ENCODE peak calls at places on chromosomes 2 and 18, in eight cellular contexts. One of them, this sample, is unnamed.

GRCh38 chr18:67451952-67452351 is 64.6 kb downstream of the DSEL start:
- DNase-seq in hepatocyte: no peak
- DNase-seq in AG04450: no peak
- DNase-seq in uterus: no peak
- DNase-seq in fibroblast of mammary gland: no peak
- DNase-seq in BE2C: no peak
- DNase-seq in right lobe of liver: no peak
- DNase-seq in AG04449: no peak
- DNase-seq in this sample: no peak

GRCh38 chr18:23499571-23499889 is 3.8 kb upstream of the RMC1 start:
- DNase-seq in BE2C: no peak
- DNase-seq in AG04449: no peak
- DNase-seq in fibroblast of mammary gland: no peak
- DNase-seq in uterus: no peak
- DNase-seq in hepatocyte: no peak
- DNase-seq in AG04450: no peak
- DNase-seq in right lobe of liver: no peak
- DNase-seq in this sample: no peak

GRCh38 chr2:235776531-235776930 is 282.7 kb downstream of the AGAP1 start:
- DNase-seq in hepatocyte: no peak
- DNase-seq in fibroblast of mammary gland: no peak
- DNase-seq in AG04450: no peak
- DNase-seq in AG04449: no peak
- DNase-seq in uterus: no peak
- DNase-seq in BE2C: no peak
- DNase-seq in right lobe of liver: no peak
- DNase-seq in this sample: no peak

GRCh38 chr18:44714376-44714775 is 33.7 kb downstream of the SETBP1 start:
- DNase-seq in BE2C: no peak
- DNase-seq in AG04450: no peak
- DNase-seq in fibroblast of mammary gland: no peak
- DNase-seq in uterus: no peak
- DNase-seq in right lobe of liver: no peak
- DNase-seq in hepatocyte: no peak
- DNase-seq in AG04449: no peak
- DNase-seq in this sample: no peak

GRCh38 chr2:18781541-18782280 is 192.3 kb upstream of the NT5C1B start:
- DNase-seq in fibroblast of mammary gland: no peak
- DNase-seq in AG04449: no peak
- DNase-seq in right lobe of liver: no peak
- DNase-seq in AG04450: no peak
- DNase-seq in hepatocyte: no peak
- DNase-seq in uterus: no peak
- DNase-seq in BE2C: no peak
- DNase-seq in this sample: no peak

GRCh38 chr2:101150306-101151140 is 659 bp downstream of the TBC1D8 start:
- DNase-seq in AG04449: no peak
- DNase-seq in right lobe of liver: peak
- DNase-seq in hepatocyte: peak
- DNase-seq in BE2C: peak
- DNase-seq in fibroblast of mammary gland: no peak
- DNase-seq in uterus: peak
- DNase-seq in AG04450: no peak
- DNase-seq in this sample: no peak

GRCh38 chr2:111702119-111702808 is 181.7 kb downstream of the ANAPC1 start:
- DNase-seq in right lobe of liver: no peak
- DNase-seq in fibroblast of mammary gland: peak
- DNase-seq in uterus: no peak
- DNase-seq in BE2C: peak
- DNase-seq in AG04450: no peak
- DNase-seq in hepatocyte: peak
- DNase-seq in AG04449: no peak
- DNase-seq in this sample: no peak

GRCh38 chr18:42781298-42781815 is 334.1 kb downstream of the RIT2 start:
- DNase-seq in fibroblast of mammary gland: no peak
- DNase-seq in uterus: no peak
- DNase-seq in AG04450: no peak
- DNase-seq in hepatocyte: no peak
- DNase-seq in AG04449: no peak
- DNase-seq in right lobe of liver: no peak
- DNase-seq in BE2C: no peak
- DNase-seq in this sample: no peak

GRCh38 chr2:217356795-217357194 is 496.9 kb upstream of the TNP1 start:
- DNase-seq in fibroblast of mammary gland: no peak
- DNase-seq in AG04449: no peak
- DNase-seq in BE2C: no peak
- DNase-seq in hepatocyte: no peak
- DNase-seq in uterus: no peak
- DNase-seq in AG04450: no peak
- DNase-seq in right lobe of liver: no peak
- DNase-seq in this sample: no peak

GRCh38 chr18:36527025-36527424 is 229.5 kb downstream of the FHOD3 start:
- DNase-seq in right lobe of liver: no peak
- DNase-seq in AG04449: no peak
- DNase-seq in AG04450: no peak
- DNase-seq in uterus: no peak
- DNase-seq in BE2C: no peak
- DNase-seq in fibroblast of mammary gland: peak
- DNase-seq in hepatocyte: no peak
- DNase-seq in this sample: no peak

DNA sequence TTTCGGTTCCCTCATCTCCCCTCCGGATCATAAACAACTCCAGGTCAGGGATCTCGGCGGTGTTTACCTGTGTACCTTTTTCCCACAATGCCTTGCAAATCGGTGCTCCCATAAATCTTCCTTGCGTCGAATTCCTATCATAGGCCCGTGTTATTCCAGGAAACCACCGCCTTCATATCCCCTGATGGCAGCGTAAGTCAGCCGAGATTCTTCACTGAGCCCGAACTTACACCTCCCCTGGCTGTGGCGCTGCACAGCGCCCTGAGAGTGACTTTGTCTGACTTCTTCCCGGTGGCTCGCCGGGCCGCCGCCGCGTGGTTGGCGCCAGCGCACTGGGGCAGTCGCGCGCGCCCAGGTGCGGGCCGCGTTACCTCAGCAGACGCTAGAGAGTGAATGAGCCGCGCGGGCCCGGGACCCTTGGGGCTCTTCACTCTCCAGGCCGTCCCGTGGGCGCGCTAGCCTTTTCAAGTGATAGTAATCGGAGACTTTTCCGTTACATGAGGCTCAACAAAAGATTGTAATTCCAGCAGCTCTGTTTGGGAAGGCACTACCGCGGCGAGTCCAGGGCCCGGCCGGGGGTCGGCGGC is 101.6 kb downstream of the SPTBN1 start:
- DNase-seq in right lobe of liver: peak
- DNase-seq in BE2C: peak
- DNase-seq in AG04449: no peak
- DNase-seq in AG04450: no peak
- DNase-seq in hepatocyte: peak
- DNase-seq in uterus: peak
- DNase-seq in fibroblast of mammary gland: peak
- DNase-seq in this sample: no peak
- TF ChIP-seq CTCF in right lobe of liver: no peak
- TF ChIP-seq CTCF in BE2C: peak
- TF ChIP-seq CTCF in AG04449: peak
- TF ChIP-seq CTCF in AG04450: no peak
- TF ChIP-seq CTCF in hepatocyte: peak
- TF ChIP-seq CTCF in uterus: no peak
- TF ChIP-seq CTCF in fibroblast of mammary gland: no peak
- TF ChIP-seq CTCF in this sample: no peak

GRCh38 chr2:188291617-188292445 is at the start of gene GULP1:
- DNase-seq in uterus: peak
- DNase-seq in AG04450: no peak
- DNase-seq in AG04449: no peak
- DNase-seq in hepatocyte: peak
- DNase-seq in BE2C: peak
- DNase-seq in right lobe of liver: peak
- DNase-seq in fibroblast of mammary gland: peak
- DNase-seq in this sample: no peak

GRCh38 chr2:188295067-188295685 is 3.5 kb downstream of the GULP1 start:
- DNase-seq in right lobe of liver: no peak
- DNase-seq in AG04449: no peak
- DNase-seq in AG04450: no peak
- DNase-seq in hepatocyte: no peak
- DNase-seq in fibroblast of mammary gland: peak
- DNase-seq in BE2C: no peak
- DNase-seq in uterus: no peak
- DNase-seq in this sample: no peak

GRCh38 chr2:188292446-188293239 is 969 bp downstream of the GULP1 start:
- DNase-seq in hepatocyte: peak
- DNase-seq in BE2C: peak
- DNase-seq in AG04450: peak
- DNase-seq in AG04449: no peak
- DNase-seq in uterus: peak
- DNase-seq in fibroblast of mammary gland: peak
- DNase-seq in right lobe of liver: peak
- DNase-seq in this sample: peak

GRCh38 chr2:188294547-188294946 is 2.9 kb downstream of the GULP1 start:
- DNase-seq in hepatocyte: no peak
- DNase-seq in uterus: no peak
- DNase-seq in right lobe of liver: no peak
- DNase-seq in AG04449: no peak
- DNase-seq in BE2C: no peak
- DNase-seq in AG04450: no peak
- DNase-seq in fibroblast of mammary gland: peak
- DNase-seq in this sample: no peak

GRCh38 chr2:188293601-188294482 is 2.2 kb downstream of the GULP1 start:
- DNase-seq in right lobe of liver: peak
- DNase-seq in uterus: peak
- DNase-seq in fibroblast of mammary gland: peak
- DNase-seq in hepatocyte: peak
- DNase-seq in AG04449: no peak
- DNase-seq in AG04450: no peak
- DNase-seq in BE2C: peak
- DNase-seq in this sample: no peak
- H3K4me3 ChIP-seq in right lobe of liver: no peak
- H3K4me3 ChIP-seq in uterus: peak
- H3K4me3 ChIP-seq in fibroblast of mammary gland: peak
- H3K4me3 ChIP-seq in hepatocyte: peak
- H3K4me3 ChIP-seq in AG04449: peak
- H3K4me3 ChIP-seq in AG04450: peak
- H3K4me3 ChIP-seq in BE2C: peak
- H3K4me3 ChIP-seq in this sample: peak

GRCh38 chr18:47531759-47532158 is 280.3 kb upstream of the SKOR2 start:
- DNase-seq in fibroblast of mammary gland: no peak
- DNase-seq in hepatocyte: no peak
- DNase-seq in uterus: no peak
- DNase-seq in right lobe of liver: no peak
- DNase-seq in AG04449: no peak
- DNase-seq in AG04450: no peak
- DNase-seq in BE2C: no peak
- DNase-seq in this sample: no peak
- TF ChIP-seq CTCF in fibroblast of mammary gland: no peak
- TF ChIP-seq CTCF in hepatocyte: no peak
- TF ChIP-seq CTCF in uterus: no peak
- TF ChIP-seq CTCF in right lobe of liver: no peak
- TF ChIP-seq CTCF in AG04449: no peak
- TF ChIP-seq CTCF in AG04450: no peak
- TF ChIP-seq CTCF in BE2C: peak
- TF ChIP-seq CTCF in this sample: no peak

GRCh38 chr18:46334200-46334553 is 230.0 kb downstream of the HAUS1 start:
- DNase-seq in fibroblast of mammary gland: no peak
- DNase-seq in hepatocyte: peak
- DNase-seq in AG04450: no peak
- DNase-seq in BE2C: no peak
- DNase-seq in AG04449: no peak
- DNase-seq in right lobe of liver: no peak
- DNase-seq in uterus: no peak
- DNase-seq in this sample: no peak

GRCh38 chr18:46331316-46331715 is 227.1 kb downstream of the HAUS1 start:
- DNase-seq in AG04450: no peak
- DNase-seq in uterus: no peak
- DNase-seq in fibroblast of mammary gland: no peak
- DNase-seq in BE2C: no peak
- DNase-seq in AG04449: no peak
- DNase-seq in hepatocyte: no peak
- DNase-seq in right lobe of liver: no peak
- DNase-seq in this sample: no peak

GRCh38 chr18:46332286-46332801 is 228.2 kb downstream of the HAUS1 start:
- DNase-seq in AG04449: no peak
- DNase-seq in uterus: no peak
- DNase-seq in fibroblast of mammary gland: no peak
- DNase-seq in right lobe of liver: no peak
- DNase-seq in AG04450: no peak
- DNase-seq in hepatocyte: no peak
- DNase-seq in BE2C: no peak
- DNase-seq in this sample: no peak

GRCh38 chr18:46333371-46334199 is 229.4 kb downstream of the HAUS1 start:
- DNase-seq in uterus: no peak
- DNase-seq in hepatocyte: peak
- DNase-seq in BE2C: peak
- DNase-seq in AG04450: no peak
- DNase-seq in right lobe of liver: peak
- DNase-seq in fibroblast of mammary gland: no peak
- DNase-seq in AG04449: no peak
- DNase-seq in this sample: no peak

DNA sequence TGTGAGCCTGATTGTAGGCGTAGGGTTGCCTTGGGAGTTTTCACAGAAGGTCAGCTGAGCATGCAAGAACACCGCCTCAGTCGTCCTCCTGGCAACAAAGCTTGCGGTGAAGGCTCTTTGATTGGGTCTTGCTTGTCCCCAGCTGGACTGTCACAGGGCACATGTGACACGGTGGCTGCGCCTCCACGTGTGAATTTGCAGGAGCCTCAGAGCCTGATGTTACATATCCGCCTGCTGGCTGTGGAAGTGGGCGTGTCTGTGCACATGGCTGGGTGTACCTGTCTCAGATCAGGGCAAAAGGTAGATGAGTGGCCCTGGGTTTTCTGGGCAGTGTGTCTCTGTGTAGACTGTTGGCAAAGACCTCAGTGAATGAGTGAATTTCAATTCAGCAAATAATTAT is 228.8 kb downstream of the HAUS1 start:
- DNase-seq in right lobe of liver: peak
- DNase-seq in fibroblast of mammary gland: no peak
- DNase-seq in BE2C: no peak
- DNase-seq in AG04450: no peak
- DNase-seq in AG04449: no peak
- DNase-seq in hepatocyte: no peak
- DNase-seq in uterus: no peak
- DNase-seq in this sample: no peak
- H3K4me3 ChIP-seq in right lobe of liver: peak
- H3K4me3 ChIP-seq in fibroblast of mammary gland: no peak
- H3K4me3 ChIP-seq in BE2C: peak
- H3K4me3 ChIP-seq in AG04450: no peak
- H3K4me3 ChIP-seq in AG04449: no peak
- H3K4me3 ChIP-seq in hepatocyte: no peak
- H3K4me3 ChIP-seq in uterus: no peak
- H3K4me3 ChIP-seq in this sample: no peak

DNA sequence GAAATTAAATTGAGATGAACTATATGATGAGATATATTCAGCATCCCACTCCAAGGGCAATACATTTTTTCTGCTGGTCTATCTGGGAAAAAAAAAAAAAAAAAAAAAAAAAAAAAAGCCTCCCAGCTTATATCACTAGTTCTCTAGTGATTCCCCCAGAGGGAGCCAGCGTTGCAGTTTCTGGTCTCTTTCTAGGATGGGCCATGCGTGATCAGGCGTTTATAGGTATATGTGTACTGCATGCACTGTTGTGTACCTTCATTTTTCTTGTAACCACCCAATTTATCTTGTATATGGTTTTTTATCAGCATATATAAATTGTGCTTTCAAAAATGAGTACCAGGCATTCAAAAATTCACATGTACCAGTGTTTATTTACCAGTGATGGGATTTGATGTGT is 35.1 kb downstream of the DCDC2C start:
- DNase-seq in AG04450: no peak
- DNase-seq in right lobe of liver: no peak
- DNase-seq in uterus: no peak
- DNase-seq in AG04449: no peak
- DNase-seq in BE2C: peak
- DNase-seq in fibroblast of mammary gland: peak
- DNase-seq in hepatocyte: peak
- DNase-seq in this sample: no peak
- TF ChIP-seq CTCF in AG04450: peak
- TF ChIP-seq CTCF in right lobe of liver: no peak
- TF ChIP-seq CTCF in uterus: no peak
- TF ChIP-seq CTCF in AG04449: peak
- TF ChIP-seq CTCF in BE2C: peak
- TF ChIP-seq CTCF in fibroblast of mammary gland: peak
- TF ChIP-seq CTCF in hepatocyte: peak
- TF ChIP-seq CTCF in this sample: no peak